ENCODE peak calls at places on chromosomes 16 and 17, in four cellular contexts. One of them, this sample, is unnamed.
A peak's percentile ranks its signal among the peaks of the same experiment; 100 is the strongest.

GRCh38 chr17:78769200-78769773 is 12.8 kb downstream of the CYTH1 start:
- DNase-seq in tibial nerve: no peak
- DNase-seq in AG04449: no peak
- DNase-seq in ascending aorta: no peak
- DNase-seq in this sample: no peak

GRCh38 chr16:73196670-73197069 is 148.7 kb upstream of the ZFHX3 start:
- DNase-seq in AG04449: no peak
- DNase-seq in ascending aorta: no peak
- DNase-seq in tibial nerve: peak; percentile 69
- DNase-seq in this sample: no peak

GRCh38 chr17:74810699-74811485 is 34.7 kb upstream of the NAT9 start:
- DNase-seq in AG04449: no peak
- DNase-seq in tibial nerve: no peak
- DNase-seq in ascending aorta: no peak
- DNase-seq in this sample: no peak

GRCh38 chr17:45732926-45733505 is 51.1 kb upstream of the CRHR1 start:
- DNase-seq in AG04449: no peak
- DNase-seq in ascending aorta: no peak
- DNase-seq in tibial nerve: no peak
- DNase-seq in this sample: no peak

GRCh38 chr16:10736926-10737625 is 6.6 kb upstream of the NUBP1 start:
- DNase-seq in tibial nerve: no peak
- DNase-seq in ascending aorta: no peak
- DNase-seq in AG04449: no peak
- DNase-seq in this sample: peak; percentile 85

GRCh38 chr16:11836653-11837244 is 14.6 kb downstream of the RSL1D1 start:
- DNase-seq in ascending aorta: no peak
- DNase-seq in AG04449: no peak
- DNase-seq in tibial nerve: no peak
- DNase-seq in this sample: no peak

GRCh38 chr16:29147710-29148425 is 163.0 kb downstream of the LAT start:
- DNase-seq in tibial nerve: no peak
- DNase-seq in AG04449: no peak
- DNase-seq in ascending aorta: no peak
- DNase-seq in this sample: no peak

GRCh38 chr17:58577696-58578095 is 63.3 kb upstream of the MTMR4 start:
- DNase-seq in ascending aorta: no peak
- DNase-seq in AG04449: no peak
- DNase-seq in tibial nerve: peak; percentile 64
- DNase-seq in this sample: no peak

GRCh38 chr16:80084614-80085013 is 456.2 kb upstream of the DYNLRB2 start:
- DNase-seq in ascending aorta: no peak
- DNase-seq in AG04449: no peak
- DNase-seq in tibial nerve: no peak
- DNase-seq in this sample: no peak

GRCh38 chr17:31677681-31678080 is 181.4 kb downstream of the COPRS start:
- DNase-seq in ascending aorta: no peak
- DNase-seq in AG04449: no peak
- DNase-seq in tibial nerve: no peak
- DNase-seq in this sample: no peak

GRCh38 chr17:75288784-75289121 is 480 bp downstream of the SLC25A19 start:
- DNase-seq in AG04449: no peak
- DNase-seq in tibial nerve: no peak
- DNase-seq in ascending aorta: no peak
- DNase-seq in this sample: no peak

GRCh38 chr17:11557727-11558452 is 40.4 kb upstream of the DNAH9 start:
- DNase-seq in ascending aorta: no peak
- DNase-seq in AG04449: no peak
- DNase-seq in tibial nerve: no peak
- DNase-seq in this sample: no peak

GRCh38 chr17:49603720-49604119 is 28.0 kb downstream of the NXPH3 start:
- DNase-seq in ascending aorta: no peak
- DNase-seq in AG04449: no peak
- DNase-seq in tibial nerve: no peak
- DNase-seq in this sample: no peak
- TF ChIP-seq CTCF in ascending aorta: no peak
- TF ChIP-seq CTCF in AG04449: no peak
- TF ChIP-seq CTCF in tibial nerve: no peak
- TF ChIP-seq CTCF in this sample: no peak

GRCh38 chr17:2042355-2042929 is 620 bp downstream of the OVCA2 start:
- DNase-seq in tibial nerve: no peak
- DNase-seq in AG04449: no peak
- DNase-seq in ascending aorta: no peak
- DNase-seq in this sample: no peak
- TF ChIP-seq CTCF in tibial nerve: no peak
- TF ChIP-seq CTCF in AG04449: peak; percentile 46
- TF ChIP-seq CTCF in ascending aorta: no peak
- TF ChIP-seq CTCF in this sample: peak; percentile 34

DNA sequence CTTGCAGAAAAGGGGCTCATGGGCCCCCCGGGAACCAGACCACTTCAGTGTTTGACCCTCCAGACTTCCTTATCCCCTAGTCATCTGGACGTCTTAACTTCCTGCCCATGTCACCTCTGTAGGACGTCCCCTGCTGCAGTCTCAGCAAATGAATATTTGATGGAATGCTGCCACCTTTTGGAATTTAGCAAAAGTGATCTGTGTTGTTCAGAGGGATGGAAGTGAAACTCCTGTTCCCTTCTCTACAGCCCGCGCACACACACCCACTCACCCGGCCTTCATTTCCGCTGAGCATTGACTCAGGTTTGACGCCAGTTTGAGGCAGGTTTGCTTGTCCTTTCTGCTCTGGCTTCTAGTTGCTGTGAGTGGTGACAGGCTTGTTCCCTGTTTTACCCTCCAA is 507.2 kb upstream of the EEF2KMT start:
- DNase-seq in ascending aorta: no peak
- DNase-seq in AG04449: no peak
- DNase-seq in tibial nerve: no peak
- DNase-seq in this sample: no peak
- TF ChIP-seq CTCF in ascending aorta: no peak
- TF ChIP-seq CTCF in AG04449: no peak
- TF ChIP-seq CTCF in tibial nerve: no peak
- TF ChIP-seq CTCF in this sample: no peak

GRCh38 chr16:70660672-70661350 is 14.5 kb downstream of the IL34 start:
- DNase-seq in ascending aorta: no peak
- DNase-seq in tibial nerve: no peak
- DNase-seq in AG04449: no peak
- DNase-seq in this sample: no peak
- TF ChIP-seq CTCF in ascending aorta: no peak
- TF ChIP-seq CTCF in tibial nerve: no peak
- TF ChIP-seq CTCF in AG04449: no peak
- TF ChIP-seq CTCF in this sample: no peak

GRCh38 chr17:48356866-48357265 is 73.1 kb downstream of the SKAP1 start:
- DNase-seq in ascending aorta: no peak
- DNase-seq in AG04449: no peak
- DNase-seq in tibial nerve: no peak
- DNase-seq in this sample: no peak
- TF ChIP-seq CTCF in ascending aorta: no peak
- TF ChIP-seq CTCF in AG04449: no peak
- TF ChIP-seq CTCF in tibial nerve: no peak
- TF ChIP-seq CTCF in this sample: no peak

GRCh38 chr17:39028690-39029089 is 61.5 kb upstream of the FBXO47 start:
- DNase-seq in ascending aorta: no peak
- DNase-seq in tibial nerve: no peak
- DNase-seq in AG04449: no peak
- DNase-seq in this sample: no peak
- TF ChIP-seq CTCF in ascending aorta: no peak
- TF ChIP-seq CTCF in tibial nerve: no peak
- TF ChIP-seq CTCF in AG04449: no peak
- TF ChIP-seq CTCF in this sample: no peak

This sample was measured in osteocyte.